ENCODE peak calls at places on chromosomes 5 and 9, in eight cellular contexts. M is foreskin fibroblast, R is fibroblast of lung, V is keratinocyte, I is activated B cell treated with CpG ODN at 0.5 μM for 24 hours, N is PC-3, Q is IMR-90, D is breast epithelium. J is an unnamed sample.

GRCh38 chr9:134205636-134206316 is 41.4 kb upstream of the RNU6ATAC start:
- DNase-seq in M (peak; percentile 71), R (no peak), V (no peak), I (no peak), N (no peak), Q (peak; percentile 28), D (no peak), J (no peak)

GRCh38 chr5:14552017-14552416 is 29.6 kb upstream of the OTULINL start:
- DNase-seq in M (peak; percentile 46), R (no peak), V (no peak), I (no peak), N (no peak), Q (no peak), D (no peak), J (no peak)

GRCh38 chr5:78927657-78928282 is 57.3 kb downstream of the ARSB start:
- DNase-seq in M (peak; percentile 48), R (no peak), V (no peak), I (no peak), N (peak; percentile 36), Q (peak; percentile 84), D (no peak), J (no peak)

GRCh38 chr5:172454355-172455086 is at the start of gene SH3PXD2B:
- DNase-seq in M (peak; percentile 78), R (peak; percentile 77), V (no peak), I (peak; percentile 36), N (peak; percentile 54), Q (no peak), D (no peak), J (peak; percentile 81)

GRCh38 chr5:173327084-173327947 is 898 bp downstream of the STC2 start:
- DNase-seq in M (peak; percentile 80), R (peak; percentile 70), V (no peak), I (no peak), N (no peak), Q (peak; percentile 58), D (no peak), J (no peak)

GRCh38 chr5:116524966-116525365 is 49.7 kb downstream of the SEMA6A start:
- DNase-seq in M (no peak), R (no peak), V (no peak), I (no peak), N (no peak), Q (no peak), D (no peak), J (no peak)

GRCh38 chr5:89513299-89514044 is 630.5 kb upstream of the MEF2C start:
- DNase-seq in M (no peak), R (no peak), V (no peak), I (no peak), N (no peak), Q (no peak), D (no peak), J (no peak)

GRCh38 chr9:104779946-104780539 is 16.1 kb downstream of the NIPSNAP3B start:
- DNase-seq in M (no peak), R (no peak), V (no peak), I (no peak), N (no peak), Q (no peak), D (no peak), J (no peak)

GRCh38 chr5:134090482-134090881 is 24.0 kb upstream of the TCF7 start:
- DNase-seq in M (no peak), R (no peak), V (no peak), I (no peak), N (no peak), Q (no peak), D (no peak), J (no peak)

GRCh38 chr9:71302776-71303175 is 181.4 kb upstream of the TRPM3 start:
- DNase-seq in M (peak; percentile 48), R (no peak), V (no peak), I (no peak), N (no peak), Q (no peak), D (no peak), J (no peak)

GRCh38 chr5:14204011-14204670 is 61.0 kb downstream of the TRIO start:
- DNase-seq in M (no peak), R (no peak), V (no peak), I (no peak), N (no peak), Q (no peak), D (no peak), J (no peak)

GRCh38 chr5:31935702-31936347 is 238.3 kb downstream of the GOLPH3 start:
- DNase-seq in M (no peak), R (peak; percentile 11), V (no peak), I (no peak), N (no peak), Q (no peak), D (no peak), J (no peak)

GRCh38 chr5:175478384-175479124 is at the start of gene SFXN1:
- DNase-seq in M (peak; percentile 93), R (peak; percentile 70), V (no peak), I (peak; percentile 76), N (peak; percentile 75), Q (peak; percentile 68), D (no peak), J (peak; percentile 88)

GRCh38 chr9:110995511-110996340 is 42.5 kb downstream of the LPAR1 start:
- DNase-seq in M (peak; percentile 60), R (peak; percentile 51), V (no peak), I (no peak), N (no peak), Q (peak; percentile 54), D (no peak), J (no peak)

GRCh38 chr9:5625916-5626315 is 3.0 kb upstream of the RIC1 start:
- DNase-seq in M (no peak), R (no peak), V (no peak), I (no peak), N (no peak), Q (no peak), D (no peak), J (no peak)

GRCh38 chr5:143890475-143890874 is 78.5 kb downstream of the HMHB1 start:
- DNase-seq in M (peak; percentile 43), R (peak; percentile 9), V (no peak), I (no peak), N (no peak), Q (no peak), D (no peak), J (no peak)

GRCh38 chr5:34957299-34957698 is 27.9 kb downstream of the DNAJC21 start:
- DNase-seq in M (peak; percentile 43), R (peak; percentile 12), V (no peak), I (no peak), N (no peak), Q (peak; percentile 31), D (no peak), J (no peak)

GRCh38 chr9:129640086-129640870 is 1.7 kb downstream of the ASB6 start:
- DNase-seq in M (peak; percentile 54), R (peak; percentile 36), V (no peak), I (no peak), N (no peak), Q (peak; percentile 39), D (no peak), J (no peak)

GRCh38 chr9:127779136-127779981 is 893 bp upstream of the SH2D3C start:
- DNase-seq in M (no peak), R (peak; percentile 49), V (no peak), I (peak; percentile 63), N (no peak), Q (no peak), D (no peak), J (no peak)

DNA sequence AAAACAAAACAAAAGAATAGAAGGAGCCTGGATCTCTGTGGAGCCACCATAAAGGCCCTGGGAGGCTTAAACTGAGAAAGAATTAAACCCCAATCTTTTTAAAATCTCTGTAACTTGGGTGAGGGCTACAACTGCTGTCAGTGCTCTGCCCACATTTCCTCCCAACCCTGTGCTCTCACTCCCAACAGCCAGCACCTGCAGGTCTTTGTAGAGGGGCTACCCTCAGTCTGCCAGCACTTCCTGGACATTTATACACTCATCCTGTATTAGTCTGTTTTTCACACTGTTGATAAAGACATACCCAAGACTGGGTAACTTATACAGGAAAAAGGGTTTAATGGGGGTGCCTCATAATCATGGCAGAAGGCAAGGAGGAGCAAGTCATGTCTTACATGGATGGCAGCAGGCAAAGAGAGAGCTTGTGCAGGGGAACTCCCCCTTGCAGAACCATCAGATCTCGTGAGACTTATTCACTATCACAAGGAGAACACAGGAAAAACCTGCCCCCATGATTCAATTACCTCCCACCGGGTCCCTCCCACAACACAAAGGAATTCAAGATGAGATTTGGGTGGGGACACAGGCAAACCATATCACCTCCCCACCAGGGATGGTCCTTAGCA is 47.4 kb downstream of the SCAI start:
- DNase-seq in M (no peak), R (no peak), V (no peak), I (no peak), N (no peak), Q (no peak), D (no peak), J (no peak)
- TF ChIP-seq CTCF in M (no peak), R (no peak), V (no peak), I (no peak), N (no peak), Q (no peak), D (no peak), J (no peak)

DNA sequence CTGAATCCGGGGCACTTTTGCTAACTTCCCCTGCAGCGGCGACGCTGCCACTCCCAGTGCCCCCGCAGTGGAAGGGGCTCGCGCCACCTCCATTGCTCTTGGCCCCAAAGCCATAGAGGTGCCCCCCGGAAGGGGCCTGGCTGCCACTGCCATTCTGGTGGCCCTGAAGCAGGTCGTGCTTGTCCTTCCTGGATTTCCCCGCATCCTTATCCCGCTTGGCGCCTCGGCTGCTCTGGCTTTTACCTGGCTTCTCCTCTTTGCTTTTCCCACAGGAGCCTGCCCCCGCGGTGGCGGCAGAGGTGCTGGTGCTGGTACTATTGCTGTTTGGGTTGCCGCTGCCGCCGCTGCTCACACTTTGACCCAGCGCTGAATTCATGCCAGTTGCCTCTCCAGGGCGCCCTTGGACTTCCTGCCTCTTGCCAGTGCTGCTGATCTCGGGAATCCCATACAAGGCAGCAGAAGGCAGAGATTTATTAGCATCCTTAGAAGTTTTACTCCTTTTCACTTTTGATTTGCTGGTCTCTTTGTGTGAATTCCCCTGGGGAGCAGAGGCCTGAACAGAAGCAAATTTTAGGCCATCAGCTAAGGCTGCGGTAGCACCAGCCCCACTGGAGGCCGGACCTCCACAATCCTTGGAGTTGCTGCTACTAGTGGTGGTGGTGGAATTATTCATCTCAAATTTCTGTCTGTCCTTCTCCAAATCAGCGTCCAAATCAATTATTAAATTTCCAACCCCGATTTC is 2.1 kb downstream of the ZNF608 start:
- DNase-seq in M (peak; percentile 79), R (peak; percentile 61), V (no peak), I (no peak), N (no peak), Q (peak; percentile 27), D (no peak), J (peak; percentile 71)
- TF ChIP-seq CTCF in M (no peak), R (peak; percentile 21), V (no peak), I (no peak), N (no peak), Q (no peak), D (no peak), J (no peak)

GRCh38 chr5:42970636-42971559 is 69.2 kb downstream of the ANXA2R start:
- DNase-seq in M (no peak), R (no peak), V (no peak), I (no peak), N (peak; percentile 15), Q (no peak), D (no peak), J (no peak)
- TF ChIP-seq CTCF in M (no peak), R (peak; percentile 24), V (no peak), I (no peak), N (peak; percentile 47), Q (peak; percentile 11), D (no peak), J (no peak)

GRCh38 chr5:149730620-149731331 is 666 bp downstream of the PPARGC1B start:
- DNase-seq in M (peak; percentile 46), R (no peak), V (no peak), I (peak; percentile 61), N (peak; percentile 47), Q (no peak), D (no peak), J (peak; percentile 74)
- TF ChIP-seq CTCF in M (no peak), R (no peak), V (peak; percentile 32), I (no peak), N (peak; percentile 34), Q (no peak), D (no peak), J (no peak)

J was measured in type B pancreatic cell.